ENCODE peak calls at places on chromosomes 12 and 14, in six cellular contexts. L, I, Y, A, M and V are unnamed samples.

GRCh38 chr14:37147310-37147875 is 25.0 kb downstream of the SLC25A21 start:
- DNase-seq in L (no peak), I (peak), M (no peak), Y (no peak), A (no peak), V (no peak)

GRCh38 chr12:102965281-102966155 is 8.0 kb downstream of the ASCL1 start:
- DNase-seq in I (no peak), Y (no peak), L (no peak), A (peak), M (no peak), V (no peak)

GRCh38 chr12:14417717-14418116 is 52.2 kb downstream of the ATF7IP start:
- DNase-seq in L (peak), I (peak), M (peak), Y (peak), A (peak), V (peak)

GRCh38 chr12:128734391-128734790 is 89.4 kb downstream of the SLC15A4 start:
- DNase-seq in Y (no peak), L (no peak), I (no peak), A (no peak), M (no peak), V (no peak)

GRCh38 chr14:74848768-74849167 is 27.2 kb downstream of the PROX2 start:
- DNase-seq in M (no peak), A (no peak), I (no peak), L (no peak), Y (no peak), V (no peak)

GRCh38 chr12:46523863-46524770 is 151.5 kb upstream of the SLC38A2 start:
- DNase-seq in Y (no peak), I (no peak), L (no peak), A (no peak), M (peak), V (peak)

GRCh38 chr12:22792198-22792597 is 167.2 kb downstream of the ETNK1 start:
- DNase-seq in M (no peak), Y (no peak), I (no peak), L (no peak), A (no peak), V (no peak)

GRCh38 chr12:48998497-48999353 is 450 bp downstream of the DDN start:
- DNase-seq in L (peak), I (no peak), Y (peak), A (no peak), M (no peak), V (no peak)

GRCh38 chr14:94936901-94937321 is 167.0 kb upstream of the GSC start:
- DNase-seq in A (no peak), L (peak), I (no peak), M (no peak), Y (peak), V (no peak)

GRCh38 chr14:72588521-72588920 is 305.4 kb downstream of the DPF3 start:
- DNase-seq in M (no peak), Y (no peak), I (no peak), L (no peak), A (no peak), V (no peak)

GRCh38 chr12:53868516-53868986 is 70.1 kb upstream of the HOXC13 start:
- DNase-seq in Y (no peak), M (no peak), L (no peak), A (no peak), I (peak), V (no peak)

GRCh38 chr14:30355431-30355913 is 203.5 kb upstream of the G2E3 start:
- DNase-seq in I (peak), Y (no peak), M (no peak), A (peak), L (no peak), V (no peak)

GRCh38 chr12:20696181-20696580 is 1.0 kb downstream of the SLCO1C1 start:
- DNase-seq in Y (peak), M (no peak), A (peak), I (no peak), L (peak), V (no peak)

GRCh38 chr14:61335876-61336275 is 14.5 kb downstream of the PRKCH start:
- DNase-seq in Y (no peak), L (no peak), A (no peak), I (no peak), M (no peak), V (peak)

GRCh38 chr12:49946086-49946485 is 4.5 kb upstream of the AQP2 start:
- DNase-seq in I (no peak), L (no peak), A (no peak), M (no peak), Y (no peak), V (peak)

GRCh38 chr12:54126696-54127537 is 61.9 kb downstream of the SMUG1 start:
- DNase-seq in L (peak), Y (peak), I (peak), M (no peak), A (no peak), V (no peak)

GRCh38 chr14:100816286-100816949 is 9.5 kb upstream of the MEG3 start:
- DNase-seq in A (no peak), I (no peak), Y (no peak), M (no peak), L (no peak), V (no peak)

GRCh38 chr12:8894986-8895385 is 19.3 kb upstream of the PHC1 start:
- DNase-seq in L (no peak), I (no peak), A (no peak), M (no peak), Y (no peak), V (no peak)

GRCh38 chr12:8904665-8905064 is 9.6 kb upstream of the PHC1 start:
- DNase-seq in M (no peak), I (no peak), L (no peak), Y (no peak), A (no peak), V (no peak)

GRCh38 chr12:8894378-8894777 is 19.9 kb upstream of the PHC1 start:
- DNase-seq in Y (no peak), M (no peak), L (no peak), A (no peak), I (no peak), V (no peak)

GRCh38 chr12:8905546-8905945 is 8.8 kb upstream of the PHC1 start:
- DNase-seq in I (peak), Y (no peak), M (no peak), L (no peak), A (peak), V (no peak)

GRCh38 chr12:8899835-8900234 is 14.5 kb upstream of the PHC1 start:
- DNase-seq in I (no peak), A (no peak), Y (no peak), L (no peak), M (no peak), V (no peak)
- H3K27ac ChIP-seq in I (no peak), A (no peak), Y (no peak), L (no peak), M (no peak), V (no peak)

GRCh38 chr12:4307593-4308333 is 13.2 kb upstream of the TIGAR start:
- DNase-seq in A (peak), M (peak), Y (peak), I (peak), L (peak), V (no peak)
- H3K4me3 ChIP-seq in A (no peak), M (no peak), Y (no peak), I (no peak), L (peak), V (no peak)

GRCh38 chr14:24189059-24189375 is 401 bp upstream of the IPO4 start:
- DNase-seq in A (no peak), Y (no peak), L (no peak), M (no peak), I (no peak), V (no peak)
- H3K27ac ChIP-seq in A (peak), Y (peak), L (peak), M (peak), I (no peak), V (peak)

DNA sequence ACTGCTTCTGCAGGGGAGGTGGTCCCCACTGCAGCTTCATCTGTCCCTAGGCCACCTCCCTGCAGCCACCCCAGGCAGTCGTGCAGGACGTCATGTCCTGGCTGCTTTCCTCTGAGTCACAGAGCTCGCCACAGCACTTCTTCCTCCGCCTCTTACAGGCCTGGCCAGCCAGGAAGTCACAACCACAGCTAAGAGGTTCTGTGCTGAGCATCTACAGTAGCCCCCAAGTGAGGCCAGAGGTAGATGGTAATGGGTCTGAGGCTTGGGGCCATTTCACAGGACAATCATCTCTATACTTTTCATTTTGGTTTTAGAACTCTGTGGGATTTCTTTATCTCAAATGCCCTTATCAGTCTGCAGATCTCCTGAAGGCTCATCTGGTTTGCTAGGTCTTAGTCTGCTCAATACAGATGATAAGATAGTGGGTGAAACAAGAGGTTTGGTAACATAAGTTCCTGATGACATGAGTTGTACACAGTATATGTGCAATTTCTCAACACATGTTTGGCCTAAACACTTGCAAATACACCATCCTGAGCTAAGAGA is 106.4 kb downstream of the ARF6 start:
- DNase-seq in I (peak), L (peak), Y (peak), A (no peak), M (peak), V (peak)
- H3K4me3 ChIP-seq in I (no peak), L (no peak), Y (no peak), A (no peak), M (no peak), V (peak)